ENCODE peak calls at places on chromosomes 13 and 19, in seven cellular contexts. One of them, this sample, is unnamed. For H3K4me1, the result is how much of the 10 kb centered on the place peaks cover.

GRCh38 chr19:18500376-18500775 is 21.5 kb downstream of the ELL start:
- DNase-seq in K562: no peak
- DNase-seq in suprapubic skin: no peak
- DNase-seq in IMR-90: no peak
- DNase-seq in esophagus squamous epithelium: no peak
- DNase-seq in breast epithelium: no peak
- DNase-seq in A549: no peak
- DNase-seq in this sample: no peak

GRCh38 chr13:33642374-33643065 is 175.4 kb upstream of the RFC3 start:
- DNase-seq in A549: peak
- DNase-seq in esophagus squamous epithelium: no peak
- DNase-seq in IMR-90: peak
- DNase-seq in K562: no peak
- DNase-seq in suprapubic skin: no peak
- DNase-seq in breast epithelium: peak
- DNase-seq in this sample: peak

GRCh38 chr19:39166571-39167391 is 30.0 kb upstream of the NCCRP1 start:
- DNase-seq in breast epithelium: peak
- DNase-seq in A549: no peak
- DNase-seq in esophagus squamous epithelium: no peak
- DNase-seq in suprapubic skin: peak
- DNase-seq in K562: no peak
- DNase-seq in IMR-90: no peak
- DNase-seq in this sample: peak

GRCh38 chr19:49436381-49437017 is 4.8 kb downstream of the SLC17A7 start:
- DNase-seq in A549: peak
- DNase-seq in K562: peak
- DNase-seq in IMR-90: no peak
- DNase-seq in suprapubic skin: no peak
- DNase-seq in breast epithelium: no peak
- DNase-seq in esophagus squamous epithelium: no peak
- DNase-seq in this sample: peak

GRCh38 chr13:93260591-93260990 is 34.0 kb downstream of the GPC6 start:
- DNase-seq in suprapubic skin: no peak
- DNase-seq in K562: no peak
- DNase-seq in esophagus squamous epithelium: no peak
- DNase-seq in breast epithelium: no peak
- DNase-seq in A549: no peak
- DNase-seq in IMR-90: peak
- DNase-seq in this sample: no peak

GRCh38 chr19:12984683-12985048 is 10.6 kb upstream of the NFIX start:
- DNase-seq in IMR-90: no peak
- DNase-seq in esophagus squamous epithelium: no peak
- DNase-seq in suprapubic skin: no peak
- DNase-seq in breast epithelium: no peak
- DNase-seq in K562: no peak
- DNase-seq in A549: no peak
- DNase-seq in this sample: no peak

GRCh38 chr19:7348587-7349230 is at the start of gene ARHGEF18:
- DNase-seq in suprapubic skin: no peak
- DNase-seq in K562: no peak
- DNase-seq in breast epithelium: no peak
- DNase-seq in IMR-90: no peak
- DNase-seq in esophagus squamous epithelium: no peak
- DNase-seq in A549: no peak
- DNase-seq in this sample: no peak

GRCh38 chr19:1445185-1445931 is 4.6 kb upstream of the APC2 start:
- DNase-seq in suprapubic skin: no peak
- DNase-seq in A549: peak
- DNase-seq in IMR-90: peak
- DNase-seq in breast epithelium: no peak
- DNase-seq in esophagus squamous epithelium: no peak
- DNase-seq in K562: peak
- DNase-seq in this sample: peak

GRCh38 chr19:35644206-35644986 is 2.9 kb downstream of the ETV2 start:
- DNase-seq in K562: peak
- DNase-seq in IMR-90: peak
- DNase-seq in esophagus squamous epithelium: peak
- DNase-seq in A549: peak
- DNase-seq in suprapubic skin: peak
- DNase-seq in breast epithelium: peak
- DNase-seq in this sample: peak

GRCh38 chr13:112958127-112958989 is 10.7 kb upstream of the MCF2L start:
- DNase-seq in A549: no peak
- DNase-seq in suprapubic skin: peak
- DNase-seq in IMR-90: no peak
- DNase-seq in esophagus squamous epithelium: no peak
- DNase-seq in breast epithelium: no peak
- DNase-seq in K562: no peak
- DNase-seq in this sample: no peak

GRCh38 chr19:19053508-19054314 is 10.1 kb upstream of the SLC25A42 start:
- DNase-seq in A549: peak
- DNase-seq in suprapubic skin: no peak
- DNase-seq in esophagus squamous epithelium: no peak
- DNase-seq in IMR-90: peak
- DNase-seq in breast epithelium: no peak
- DNase-seq in K562: peak
- DNase-seq in this sample: peak

GRCh38 chr13:75226755-75227435 is 255.1 kb downstream of the TBC1D4 start:
- DNase-seq in K562: no peak
- DNase-seq in IMR-90: peak
- DNase-seq in suprapubic skin: no peak
- DNase-seq in breast epithelium: no peak
- DNase-seq in esophagus squamous epithelium: no peak
- DNase-seq in A549: peak
- DNase-seq in this sample: no peak

GRCh38 chr13:26619321-26619720 is 61.8 kb downstream of the WASF3 start:
- DNase-seq in IMR-90: peak
- DNase-seq in breast epithelium: no peak
- DNase-seq in A549: no peak
- DNase-seq in suprapubic skin: no peak
- DNase-seq in esophagus squamous epithelium: no peak
- DNase-seq in K562: no peak
- DNase-seq in this sample: no peak

GRCh38 chr19:51565583-51565982 is 5.5 kb upstream of the ZNF175 start:
- DNase-seq in suprapubic skin: no peak
- DNase-seq in breast epithelium: no peak
- DNase-seq in IMR-90: no peak
- DNase-seq in A549: no peak
- DNase-seq in esophagus squamous epithelium: no peak
- DNase-seq in K562: no peak
- DNase-seq in this sample: no peak

GRCh38 chr13:77338961-77339401 is 12.1 kb upstream of the MYCBP2 start:
- DNase-seq in suprapubic skin: no peak
- DNase-seq in A549: no peak
- DNase-seq in breast epithelium: no peak
- DNase-seq in IMR-90: no peak
- DNase-seq in K562: no peak
- DNase-seq in esophagus squamous epithelium: no peak
- DNase-seq in this sample: no peak

DNA sequence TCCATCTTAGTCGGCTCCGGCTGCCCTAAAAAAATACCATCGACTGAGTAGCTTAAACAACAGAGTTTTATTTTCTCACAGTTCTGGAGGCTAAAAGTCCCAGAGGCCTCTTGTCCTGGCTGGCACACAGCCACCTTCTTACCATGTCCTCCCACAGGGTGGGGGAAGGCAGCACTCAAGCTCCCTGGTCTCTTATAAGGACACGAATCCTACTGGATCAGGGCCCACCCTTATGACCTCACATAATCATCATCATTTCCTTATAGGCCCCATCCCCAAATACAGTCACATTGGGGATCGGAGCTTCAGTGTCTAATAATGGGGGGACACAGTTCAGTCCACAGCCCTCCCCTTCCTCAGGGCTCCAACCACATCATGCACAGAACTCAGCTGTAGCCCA is 2.6 kb upstream of the TUBA3C start:
- DNase-seq in suprapubic skin: peak
- DNase-seq in breast epithelium: peak
- DNase-seq in K562: no peak
- DNase-seq in A549: no peak
- DNase-seq in esophagus squamous epithelium: no peak
- DNase-seq in IMR-90: no peak
- DNase-seq in this sample: peak
- TF ChIP-seq POLR2A in suprapubic skin: no peak
- TF ChIP-seq POLR2A in breast epithelium: no peak
- TF ChIP-seq POLR2A in K562: no peak
- TF ChIP-seq POLR2A in A549: no peak
- TF ChIP-seq POLR2A in esophagus squamous epithelium: no peak
- TF ChIP-seq POLR2A in IMR-90: no peak
- TF ChIP-seq POLR2A in this sample: no peak

DNA sequence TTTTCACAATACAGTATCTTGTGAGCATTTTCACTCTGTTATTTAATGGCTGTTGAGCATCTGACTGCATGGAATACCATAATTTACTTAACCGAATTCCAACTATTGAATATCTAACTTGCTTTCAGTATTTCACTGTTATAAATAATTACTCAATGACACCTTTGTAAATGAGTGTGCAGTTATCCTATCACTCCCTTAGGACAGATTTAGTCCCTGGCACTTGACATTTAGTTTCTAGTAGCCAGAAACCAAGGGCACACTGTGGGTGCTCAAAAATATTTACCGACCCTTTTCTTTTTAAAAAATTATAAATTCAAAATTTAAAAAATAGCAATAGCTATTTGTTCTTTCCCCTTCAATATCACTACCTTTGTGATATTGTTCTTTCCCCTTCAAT is 258.8 kb downstream of the DCLK1 start:
- DNase-seq in K562: no peak
- DNase-seq in esophagus squamous epithelium: no peak
- DNase-seq in breast epithelium: no peak
- DNase-seq in A549: no peak
- DNase-seq in suprapubic skin: no peak
- DNase-seq in IMR-90: no peak
- DNase-seq in this sample: no peak
- H3K4me1 ChIP-seq in K562: under half
- H3K4me1 ChIP-seq in esophagus squamous epithelium: under half
- H3K4me1 ChIP-seq in breast epithelium: under half
- H3K4me1 ChIP-seq in A549: under half
- H3K4me1 ChIP-seq in suprapubic skin: under half
- H3K4me1 ChIP-seq in IMR-90: under half
- H3K4me1 ChIP-seq in this sample: under half

GRCh38 chr19:54561840-54562239 is 11.8 kb upstream of the LILRA2 start:
- DNase-seq in IMR-90: no peak
- DNase-seq in breast epithelium: no peak
- DNase-seq in K562: no peak
- DNase-seq in A549: peak
- DNase-seq in suprapubic skin: no peak
- DNase-seq in esophagus squamous epithelium: no peak
- DNase-seq in this sample: peak
- TF ChIP-seq POLR2A in IMR-90: no peak
- TF ChIP-seq POLR2A in breast epithelium: no peak
- TF ChIP-seq POLR2A in K562: no peak
- TF ChIP-seq POLR2A in A549: no peak
- TF ChIP-seq POLR2A in suprapubic skin: no peak
- TF ChIP-seq POLR2A in esophagus squamous epithelium: no peak
- TF ChIP-seq POLR2A in this sample: no peak

GRCh38 chr19:15297416-15298224 is 34.7 kb downstream of the BRD4 start:
- DNase-seq in esophagus squamous epithelium: no peak
- DNase-seq in breast epithelium: no peak
- DNase-seq in K562: no peak
- DNase-seq in IMR-90: peak
- DNase-seq in suprapubic skin: no peak
- DNase-seq in A549: peak
- DNase-seq in this sample: no peak

GRCh38 chr19:15296353-15296752 is 36.0 kb downstream of the BRD4 start:
- DNase-seq in IMR-90: no peak
- DNase-seq in esophagus squamous epithelium: no peak
- DNase-seq in K562: no peak
- DNase-seq in breast epithelium: no peak
- DNase-seq in suprapubic skin: no peak
- DNase-seq in A549: no peak
- DNase-seq in this sample: no peak

GRCh38 chr19:15298847-15299567 is 33.3 kb downstream of the BRD4 start:
- DNase-seq in A549: no peak
- DNase-seq in K562: no peak
- DNase-seq in suprapubic skin: no peak
- DNase-seq in esophagus squamous epithelium: no peak
- DNase-seq in IMR-90: no peak
- DNase-seq in breast epithelium: no peak
- DNase-seq in this sample: no peak

GRCh38 chr19:15294591-15294990 is 37.7 kb downstream of the BRD4 start:
- DNase-seq in IMR-90: no peak
- DNase-seq in esophagus squamous epithelium: no peak
- DNase-seq in K562: no peak
- DNase-seq in breast epithelium: no peak
- DNase-seq in suprapubic skin: no peak
- DNase-seq in A549: no peak
- DNase-seq in this sample: peak

DNA sequence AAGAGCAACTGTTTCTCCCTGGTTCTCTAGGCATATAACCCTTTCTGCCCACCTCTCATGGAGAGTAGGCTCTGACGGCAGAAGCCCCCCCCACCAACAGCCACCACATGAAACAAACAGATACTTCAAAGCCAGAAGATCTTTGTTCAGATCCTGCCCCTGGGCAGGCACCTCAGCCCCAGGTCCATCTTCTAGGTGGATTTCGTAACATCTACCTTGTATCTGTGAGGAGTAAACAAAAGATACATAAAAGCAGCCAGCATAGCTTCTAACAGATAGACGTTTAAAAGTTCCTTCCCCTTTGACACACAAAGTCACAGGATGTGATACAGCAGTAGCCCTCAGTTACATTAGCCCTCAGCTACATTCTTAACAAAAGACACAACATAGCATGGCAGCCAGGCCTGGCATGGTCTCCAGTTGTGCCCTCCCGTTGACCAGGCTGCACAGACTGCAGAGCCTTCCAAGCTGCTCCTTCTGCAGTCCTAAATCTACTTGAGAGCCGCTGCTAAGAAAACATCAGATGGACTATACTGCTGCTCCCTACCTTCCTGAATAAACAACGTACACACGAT is 35.4 kb downstream of the BRD4 start:
- DNase-seq in IMR-90: no peak
- DNase-seq in A549: no peak
- DNase-seq in K562: no peak
- DNase-seq in suprapubic skin: no peak
- DNase-seq in esophagus squamous epithelium: no peak
- DNase-seq in breast epithelium: no peak
- DNase-seq in this sample: no peak
- H3K4me1 ChIP-seq in IMR-90: half or more
- H3K4me1 ChIP-seq in A549: half or more
- H3K4me1 ChIP-seq in K562: under half
- H3K4me1 ChIP-seq in suprapubic skin: half or more
- H3K4me1 ChIP-seq in esophagus squamous epithelium: half or more
- H3K4me1 ChIP-seq in breast epithelium: half or more
- H3K4me1 ChIP-seq in this sample: half or more

GRCh38 chr19:16078759-16079707 is 2.7 kb downstream of the TPM4 start:
- DNase-seq in A549: peak
- DNase-seq in esophagus squamous epithelium: no peak
- DNase-seq in IMR-90: peak
- DNase-seq in suprapubic skin: peak
- DNase-seq in K562: peak
- DNase-seq in breast epithelium: peak
- DNase-seq in this sample: peak
- TF ChIP-seq POLR2A in A549: no peak
- TF ChIP-seq POLR2A in esophagus squamous epithelium: no peak
- TF ChIP-seq POLR2A in IMR-90: peak
- TF ChIP-seq POLR2A in suprapubic skin: no peak
- TF ChIP-seq POLR2A in K562: no peak
- TF ChIP-seq POLR2A in breast epithelium: peak
- TF ChIP-seq POLR2A in this sample: no peak

GRCh38 chr13:44420376-44421220 is 47.0 kb downstream of the SERP2 start:
- DNase-seq in A549: no peak
- DNase-seq in suprapubic skin: no peak
- DNase-seq in K562: no peak
- DNase-seq in breast epithelium: no peak
- DNase-seq in esophagus squamous epithelium: no peak
- DNase-seq in IMR-90: no peak
- DNase-seq in this sample: no peak
- H3K4me1 ChIP-seq in A549: under half
- H3K4me1 ChIP-seq in suprapubic skin: under half
- H3K4me1 ChIP-seq in K562: under half
- H3K4me1 ChIP-seq in breast epithelium: under half
- H3K4me1 ChIP-seq in esophagus squamous epithelium: under half
- H3K4me1 ChIP-seq in IMR-90: under half
- H3K4me1 ChIP-seq in this sample: under half